ENCODE peak calls at places on chromosomes 3 and 15, in four cellular contexts. R is stomach, V is K562, G is H1. K is an unnamed sample.

GRCh38 chr3:37640636-37641375 is 220.9 kb upstream of the CTDSPL start:
- DNase-seq in G (no peak), V (no peak), R (no peak), K (peak; percentile 78)

GRCh38 chr3:154152741-154153140 is 31.6 kb downstream of the ARHGEF26 start:
- DNase-seq in R (no peak), G (no peak), V (no peak), K (no peak)

GRCh38 chr3:125594581-125595011 is 701 bp downstream of the OSBPL11 start:
- DNase-seq in V (peak; percentile 28), G (no peak), R (no peak), K (no peak)

GRCh38 chr15:33154366-33155166 is 39.9 kb downstream of the FMN1 start:
- DNase-seq in R (no peak), G (no peak), V (no peak), K (no peak)

GRCh38 chr15:79682285-79682684 is 214.5 kb downstream of the MTHFS start:
- DNase-seq in R (no peak), V (no peak), G (no peak), K (no peak)

GRCh38 chr3:41202834-41203345 is 3.6 kb downstream of the CTNNB1 start:
- DNase-seq in V (peak; percentile 38), R (no peak), G (no peak), K (no peak)

GRCh38 chr3:28476194-28476593 is 127.6 kb upstream of the AZI2 start:
- DNase-seq in G (no peak), V (peak; percentile 22), R (no peak), K (no peak)

GRCh38 chr3:37445163-37445562 is 270.8 kb upstream of the LRRFIP2 start:
- DNase-seq in G (no peak), V (no peak), R (no peak), K (no peak)

GRCh38 chr15:66831801-66832390 is 129.9 kb downstream of the SMAD6 start:
- DNase-seq in G (no peak), V (no peak), R (no peak), K (no peak)

GRCh38 chr3:13407475-13407874 is 12.6 kb downstream of the NUP210 start:
- DNase-seq in V (no peak), G (no peak), R (no peak), K (no peak)

GRCh38 chr3:12663311-12663935 is 494 bp downstream of the RAF1 start:
- DNase-seq in R (peak; percentile 48), V (no peak), G (no peak), K (no peak)

GRCh38 chr15:38876621-38877020 is 312.0 kb upstream of the RASGRP1 start:
- DNase-seq in V (no peak), G (no peak), R (no peak), K (no peak)

GRCh38 chr15:43774062-43774461 is 2.7 kb downstream of the ELL3 start:
- DNase-seq in R (no peak), G (no peak), V (no peak), K (no peak)

GRCh38 chr15:66564136-66565041 is 1.4 kb downstream of the LCTL start:
- DNase-seq in R (no peak), V (no peak), G (no peak), K (no peak)

GRCh38 chr3:195182470-195182795 is 88.5 kb downstream of the XXYLT1 start:
- DNase-seq in V (peak; percentile 78), R (no peak), G (no peak), K (no peak)

GRCh38 chr3:152175576-152175883 is 93.2 kb upstream of the MBNL1 start:
- DNase-seq in G (no peak), R (no peak), V (no peak), K (no peak)

GRCh38 chr3:139762307-139762706 is 84.5 kb upstream of the NMNAT3 start:
- DNase-seq in G (no peak), V (no peak), R (no peak), K (no peak)

GRCh38 chr15:89377042-89377841 is 42.6 kb upstream of the POLG start:
- DNase-seq in R (no peak), G (no peak), V (no peak), K (no peak)

GRCh38 chr3:183779896-183780450 is 45.4 kb downstream of the MAP6D1 start:
- DNase-seq in V (no peak), R (no peak), G (no peak), K (no peak)

GRCh38 chr3:180306691-180307090 is 270.0 kb upstream of the PEX5L start:
- DNase-seq in G (no peak), V (no peak), R (no peak), K (no peak)

GRCh38 chr15:80984856-80985255 is 4.8 kb downstream of the MESD start:
- DNase-seq in V (no peak), G (no peak), R (no peak), K (no peak)

GRCh38 chr15:41801850-41802455 is 25.9 kb upstream of the JMJD7 start:
- DNase-seq in V (no peak), R (no peak), G (no peak), K (no peak)

GRCh38 chr3:142892714-142893113 is 3.8 kb upstream of the PCOLCE2 start:
- DNase-seq in V (no peak), G (no peak), R (no peak), K (peak; percentile 34)

GRCh38 chr3:23496165-23496564 is 293.0 kb downstream of the UBE2E2 start:
- DNase-seq in G (no peak), V (no peak), R (no peak), K (no peak)

GRCh38 chr15:58554758-58555157 is 123.0 kb downstream of the LIPC start:
- DNase-seq in V (no peak), R (no peak), G (no peak), K (no peak)

GRCh38 chr3:125212096-125212508 is 446 bp downstream of the SLC12A8 start:
- DNase-seq in V (no peak), G (no peak), R (no peak), K (no peak)

GRCh38 chr15:67101981-67102929 is 36.9 kb downstream of the SMAD3 start:
- DNase-seq in R (no peak), V (no peak), G (no peak), K (no peak)

GRCh38 chr15:70083423-70083822 is 14.3 kb downstream of the TLE3 start:
- DNase-seq in R (no peak), V (no peak), G (no peak), K (no peak)

GRCh38 chr3:149377408-149378111 is at the start of gene TM4SF1:
- DNase-seq in V (no peak), R (peak; percentile 65), G (no peak), K (no peak)

GRCh38 chr15:62899090-62899493 is 143.5 kb upstream of the TPM1 start:
- DNase-seq in R (no peak), G (no peak), V (no peak), K (no peak)

GRCh38 chr3:173396191-173397041 is 1.1 kb upstream of the NLGN1 start:
- DNase-seq in R (no peak), G (no peak), V (no peak), K (no peak)

GRCh38 chr15:75904241-75904631 is 558 bp downstream of the FBXO22 start:
- DNase-seq in R (peak; percentile 29), G (no peak), V (peak; percentile 57), K (no peak)

GRCh38 chr15:91787198-91787597 is 66.3 kb upstream of the SLCO3A1 start:
- DNase-seq in G (no peak), V (no peak), R (no peak), K (no peak)

GRCh38 chr15:37452498-37452897 is 352.1 kb upstream of the MEIS2 start:
- DNase-seq in V (no peak), G (no peak), R (no peak), K (no peak)

GRCh38 chr3:128997486-128997885 is 3.6 kb upstream of the CFAP92 start:
- DNase-seq in G (no peak), V (no peak), R (no peak), K (no peak)

GRCh38 chr3:128998532-128998931 is 2.6 kb upstream of the EFCC1 start:
- DNase-seq in V (no peak), R (no peak), G (no peak), K (no peak)

GRCh38 chr3:128996200-128996599 is 2.3 kb upstream of the CFAP92 start:
- DNase-seq in V (no peak), G (no peak), R (no peak), K (no peak)

GRCh38 chr3:128995737-128996136 is 1.9 kb upstream of the CFAP92 start:
- DNase-seq in R (no peak), G (no peak), V (no peak), K (no peak)

GRCh38 chr3:128996741-128997140 is 2.9 kb upstream of the CFAP92 start:
- DNase-seq in R (no peak), G (no peak), V (no peak), K (no peak)
- TF ChIP-seq EP300 in R (no peak), G (no peak), V (no peak), K (no peak)

GRCh38 chr15:51936119-51936478 is 35.5 kb downstream of the LEO1 start:
- DNase-seq in G (no peak), R (no peak), V (peak; percentile 16), K (no peak)
- TF ChIP-seq CTCF in G (peak; percentile 53), R (no peak), V (no peak), K (no peak)

DNA sequence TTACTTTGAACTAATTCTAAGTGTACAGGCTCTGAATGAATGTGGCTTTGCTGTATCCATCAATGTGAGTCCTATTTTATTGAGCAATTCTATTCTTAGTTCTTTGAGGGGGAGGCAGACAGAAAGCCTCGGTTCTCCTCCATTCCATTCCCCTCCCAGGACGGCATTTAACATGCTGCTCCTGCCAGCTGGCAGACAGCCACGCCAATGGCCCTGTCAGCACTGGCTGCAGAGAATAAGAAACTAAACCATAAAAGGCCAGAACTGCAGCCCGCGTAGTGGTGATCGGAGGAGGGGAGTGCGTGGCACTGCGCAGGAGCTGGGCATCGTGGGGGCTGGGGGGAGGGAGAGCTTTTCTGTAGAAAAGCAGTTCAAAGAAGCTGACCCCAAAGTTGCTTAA is 76.0 kb upstream of the HACD2 start:
- DNase-seq in R (peak; percentile 87), V (no peak), G (no peak), K (peak; percentile 97)
- TF ChIP-seq POLR2AphosphoS5 in R (peak; percentile 84), V (no peak), G (no peak), K (peak; percentile 91)

DNA sequence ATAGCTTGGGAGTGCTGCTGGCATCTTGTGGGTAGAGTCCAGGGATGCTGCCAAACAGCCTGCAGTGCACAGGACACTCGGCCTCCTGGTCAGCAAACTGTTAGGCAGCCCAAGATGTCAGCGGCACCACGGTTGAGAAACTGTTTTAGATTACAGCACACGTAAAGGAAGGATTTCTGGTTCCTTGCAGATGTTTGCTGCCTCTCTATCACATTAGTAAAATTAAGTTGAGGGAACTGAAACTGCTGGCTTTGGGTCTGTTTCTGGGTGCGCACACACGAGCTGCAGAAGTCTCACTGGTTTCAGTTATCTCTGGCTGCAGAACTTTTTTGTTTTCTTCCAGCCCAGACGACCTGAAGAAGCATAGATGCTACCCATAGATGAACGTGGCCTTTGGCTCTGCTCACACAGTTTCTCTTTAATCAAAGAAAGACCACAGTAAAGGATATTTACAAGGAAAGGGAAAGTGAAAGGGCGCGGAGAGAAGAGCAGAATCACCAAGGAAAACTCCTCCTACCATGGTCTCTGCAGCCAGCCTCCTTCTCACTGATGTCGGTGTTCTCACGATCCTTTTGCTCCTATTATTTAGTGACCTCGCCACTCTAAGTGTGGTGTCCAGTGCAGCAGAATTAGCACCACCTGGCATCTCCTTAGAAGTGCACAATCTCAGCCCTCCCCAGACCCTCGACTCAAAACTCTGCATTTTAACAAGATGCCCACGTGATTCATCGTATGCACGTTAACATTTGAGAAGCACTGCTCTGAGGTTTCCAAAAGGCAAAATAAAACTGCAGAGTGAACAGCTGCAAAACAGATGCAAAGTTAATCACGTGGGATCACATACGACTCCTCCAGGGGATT is 50.6 kb upstream of the AKAP13 start:
- DNase-seq in R (no peak), G (no peak), V (no peak), K (peak; percentile 90)
- TF ChIP-seq EP300 in R (no peak), G (no peak), V (no peak), K (no peak)

K was measured in esophagus muscularis mucosa.